ENCODE peak calls at places on chromosomes 12 and 14, in seven cellular contexts. A is AG09309, B is NT2/D1, Z is GM12892, H is left cardiac atrium, N is choroid plexus epithelial cell, R is D341Med. C is an unnamed sample.
A peak's percentile ranks its signal among the peaks of the same experiment; 100 is the strongest.

GRCh38 chr14:106039400-106039799 is 513.0 kb downstream of the TMEM121 start:
- DNase-seq in A (no peak), B (no peak), H (peak; percentile 19), N (no peak), Z (no peak), R (no peak), C (no peak)

GRCh38 chr12:92079054-92079385 is 66.6 kb downstream of the BTG1 start:
- DNase-seq in B (no peak), R (no peak), Z (no peak), H (no peak), N (no peak), A (no peak), C (no peak)

GRCh38 chr12:92702754-92703679 is at the start of gene PLEKHG7:
- DNase-seq in B (no peak), A (no peak), N (no peak), H (no peak), Z (peak; percentile 27), R (no peak), C (no peak)

GRCh38 chr12:125772403-125772802 is 707.2 kb downstream of the AACS start:
- DNase-seq in H (no peak), A (no peak), N (no peak), B (no peak), R (no peak), Z (no peak), C (no peak)

GRCh38 chr12:112116232-112117060 is 7.9 kb upstream of the NAA25 start:
- DNase-seq in B (peak; percentile 85), A (no peak), N (peak; percentile 90), H (peak; percentile 81), Z (no peak), R (peak; percentile 78), C (peak; percentile 29)

GRCh38 chr14:104898870-104899510 is 25.7 kb upstream of the PLD4 start:
- DNase-seq in B (no peak), Z (no peak), H (peak; percentile 29), A (no peak), N (peak; percentile 26), R (no peak), C (no peak)

GRCh38 chr12:11777962-11778361 is 128.5 kb downstream of the ETV6 start:
- DNase-seq in A (no peak), R (no peak), Z (no peak), H (no peak), N (no peak), B (no peak), C (no peak)

GRCh38 chr12:26034371-26035142 is 76.1 kb downstream of the RASSF8 start:
- DNase-seq in Z (no peak), H (no peak), R (no peak), A (peak; percentile 69), B (no peak), N (no peak), C (no peak)

GRCh38 chr12:66596189-66596588 is 82.7 kb downstream of the GRIP1 start:
- DNase-seq in A (no peak), H (no peak), Z (no peak), N (peak; percentile 65), R (no peak), B (no peak), C (no peak)

GRCh38 chr12:46699986-46700385 is 125.8 kb downstream of the SLC38A4 start:
- DNase-seq in H (no peak), A (no peak), N (no peak), R (no peak), Z (no peak), B (no peak), C (no peak)

GRCh38 chr14:70448633-70449032 is 3.3 kb upstream of the ADAM21 start:
- DNase-seq in R (no peak), N (peak; percentile 86), Z (no peak), A (peak; percentile 16), B (no peak), H (no peak), C (no peak)

GRCh38 chr12:130916251-130916911 is 37.3 kb upstream of the ADGRD1 start:
- DNase-seq in A (peak; percentile 8), B (peak; percentile 49), R (peak; percentile 84), Z (peak; percentile 48), N (peak; percentile 50), H (peak; percentile 67), C (peak; percentile 45)

GRCh38 chr14:57389646-57390036 is 745 bp upstream of the NAA30 start:
- DNase-seq in B (no peak), Z (no peak), A (no peak), N (no peak), H (no peak), R (peak; percentile 66), C (no peak)

C was measured in foreskin melanocyte.